ENCODE peak calls at places on chromosomes 1 and 21, in seven cellular contexts. V is fibroblast of mammary gland; N is amygdala; L is MCF 10A; G is kidney glomerular epithelial cell; M is NCI-H1694; H is stimulated activated CD8-positive, alpha-beta memory T cell treated with anti-CD3 and anti-CD28 coated beads, Interleukin-12 subunit alpha, Interleukin-12 subunit beta, amount 100 ng/mL, for 1 hour. Z is an unnamed sample.
A peak's percentile ranks its signal among the peaks of the same experiment; 100 is the strongest.

GRCh38 chr1:226888816-226889215 is 18.4 kb downstream of the PSEN2 start:
- DNase-seq in V (no peak), N (no peak), L (no peak), G (no peak), M (no peak), H (no peak), Z (no peak)

GRCh38 chr1:184635347-184636155 is 119.1 kb downstream of the EDEM3 start:
- DNase-seq in V (peak; percentile 40), N (no peak), L (no peak), G (no peak), M (no peak), H (no peak), Z (no peak)

GRCh38 chr1:218324226-218324580 is 20.9 kb upstream of the TGFB2 start:
- DNase-seq in V (no peak), N (no peak), L (no peak), G (no peak), M (no peak), H (no peak), Z (no peak)

GRCh38 chr1:41362357-41362721 is 1.1 kb downstream of the FOXO6 start:
- DNase-seq in V (no peak), N (no peak), L (no peak), G (no peak), M (no peak), H (no peak), Z (peak; percentile 56)

GRCh38 chr1:201245082-201245481 is 38.2 kb upstream of the PKP1 start:
- DNase-seq in V (no peak), N (no peak), L (no peak), G (no peak), M (peak; percentile 43), H (no peak), Z (no peak)

GRCh38 chr1:29931477-29932175 is 695.3 kb downstream of the PTPRU start:
- DNase-seq in V (no peak), N (no peak), L (no peak), G (no peak), M (no peak), H (no peak), Z (no peak)

GRCh38 chr1:232273071-232273470 is 356.9 kb downstream of the SIPA1L2 start:
- DNase-seq in V (no peak), N (no peak), L (no peak), G (no peak), M (no peak), H (no peak), Z (no peak)

GRCh38 chr1:38273405-38273804 is 226.8 kb upstream of the POU3F1 start:
- DNase-seq in V (no peak), N (no peak), L (no peak), G (no peak), M (no peak), H (no peak), Z (no peak)

GRCh38 chr1:243680861-243681260 is 169.2 kb downstream of the AKT3 start:
- DNase-seq in V (no peak), N (no peak), L (no peak), G (no peak), M (no peak), H (no peak), Z (no peak)

GRCh38 chr1:89624715-89625323 is 8.1 kb upstream of the LRRC8C start:
- DNase-seq in V (no peak), N (no peak), L (no peak), G (no peak), M (no peak), H (no peak), Z (no peak)

GRCh38 chr21:34889537-34890257 is 159.4 kb downstream of the RUNX1 start:
- DNase-seq in V (peak; percentile 75), N (no peak), L (peak; percentile 70), G (peak; percentile 27), M (peak; percentile 29), H (peak; percentile 52), Z (peak; percentile 77)

GRCh38 chr1:183029591-183030000 is 6.4 kb downstream of the LAMC1 start:
- DNase-seq in V (peak; percentile 87), N (no peak), L (peak; percentile 60), G (peak; percentile 79), M (no peak), H (no peak), Z (peak; percentile 33)

GRCh38 chr1:229431270-229432115 is 2.4 kb downstream of the ACTA1 start:
- DNase-seq in V (no peak), N (no peak), L (no peak), G (no peak), M (no peak), H (no peak), Z (no peak)

GRCh38 chr1:215845224-215845902 is 278.3 kb downstream of the KCTD3 start:
- DNase-seq in V (peak; percentile 92), N (no peak), L (peak; percentile 62), G (peak; percentile 84), M (no peak), H (no peak), Z (peak; percentile 42)

GRCh38 chr1:46767649-46768282 is 31.1 kb upstream of the CYP4B1 start:
- DNase-seq in V (no peak), N (no peak), L (no peak), G (no peak), M (no peak), H (no peak), Z (peak; percentile 78)

GRCh38 chr1:226248091-226248490 is 24.6 kb downstream of the MIXL1 start:
- DNase-seq in V (peak; percentile 29), N (no peak), L (peak; percentile 33), G (no peak), M (no peak), H (no peak), Z (no peak)

GRCh38 chr1:92291372-92291999 is 7.3 kb downstream of the GLMN start:
- DNase-seq in V (peak; percentile 76), N (no peak), L (peak; percentile 63), G (peak; percentile 25), M (peak; percentile 53), H (no peak), Z (peak; percentile 78)

GRCh38 chr21:45499201-45499750 is 43.0 kb downstream of the SLC19A1 start:
- DNase-seq in V (no peak), N (no peak), L (no peak), G (no peak), M (no peak), H (no peak), Z (no peak)

GRCh38 chr1:194167956-194168355 is 981.5 kb upstream of the B3GALT2 start:
- DNase-seq in V (no peak), N (no peak), L (no peak), G (no peak), M (no peak), H (no peak), Z (no peak)

GRCh38 chr1:37123266-37123665 is 89.0 kb upstream of the GRIK3 start:
- DNase-seq in V (peak; percentile 5), N (no peak), L (no peak), G (no peak), M (no peak), H (no peak), Z (no peak)

GRCh38 chr1:84944767-84945486 is 51.9 kb upstream of the LPAR3 start:
- DNase-seq in V (peak; percentile 91), N (peak; percentile 38), L (peak; percentile 95), G (peak; percentile 91), M (peak; percentile 83), H (peak; percentile 54), Z (peak; percentile 92)

GRCh38 chr1:201536542-201536941 is 2.4 kb upstream of the NAV1 start:
- DNase-seq in V (peak; percentile 92), N (no peak), L (peak; percentile 85), G (no peak), M (no peak), H (no peak), Z (no peak)

GRCh38 chr1:33660244-33660643 is 187.8 kb downstream of the ZSCAN20 start:
- DNase-seq in V (no peak), N (no peak), L (no peak), G (no peak), M (no peak), H (no peak), Z (no peak)

GRCh38 chr1:117060441-117061317 is 553 bp downstream of the TTF2 start:
- DNase-seq in V (peak; percentile 43), N (no peak), L (peak; percentile 71), G (peak; percentile 20), M (no peak), H (no peak), Z (peak; percentile 66)

GRCh38 chr1:43858324-43858723 is 75.3 kb upstream of the ARTN start:
- DNase-seq in V (peak; percentile 97), N (no peak), L (peak; percentile 93), G (peak; percentile 91), M (no peak), H (no peak), Z (peak; percentile 19)

GRCh38 chr1:156124557-156125483 is 10.3 kb downstream of the LMNA start:
- DNase-seq in V (peak; percentile 67), N (no peak), L (peak; percentile 80), G (no peak), M (peak; percentile 65), H (no peak), Z (peak; percentile 39)

GRCh38 chr1:172320723-172321122 is 99.8 kb upstream of the C1orf105 start:
- DNase-seq in V (peak; percentile 59), N (no peak), L (no peak), G (no peak), M (no peak), H (no peak), Z (no peak)

GRCh38 chr21:35686156-35686555 is 374.2 kb downstream of the SETD4 start:
- DNase-seq in V (no peak), N (no peak), L (no peak), G (no peak), M (no peak), H (no peak), Z (no peak)

GRCh38 chr1:204828352-204828850 is 42.3 kb upstream of the NFASC start:
- DNase-seq in V (peak; percentile 49), N (no peak), L (no peak), G (peak; percentile 37), M (peak; percentile 55), H (no peak), Z (peak; percentile 93)

GRCh38 chr1:27601771-27602509 is 2.0 kb downstream of the AHDC1 start:
- DNase-seq in V (no peak), N (peak; percentile 30), L (peak; percentile 22), G (no peak), M (no peak), H (no peak), Z (no peak)

GRCh38 chr1:9942399-9942938 is 722 bp downstream of the LZIC start:
- DNase-seq in V (peak; percentile 72), N (no peak), L (peak; percentile 67), G (peak; percentile 74), M (peak; percentile 72), H (no peak), Z (peak; percentile 60)

GRCh38 chr1:248821641-248822040 is 4.1 kb downstream of the SH3BP5L start:
- DNase-seq in V (no peak), N (no peak), L (no peak), G (no peak), M (no peak), H (no peak), Z (no peak)